ENCODE peak calls at places on chromosome 2, in five cellular contexts. C, J, V, R and A are unnamed samples.

GRCh38 chr2:618005-618404 is 59.2 kb downstream of the TMEM18 start:
- DNase-seq in C (no peak), J (no peak), V (no peak), R (no peak), A (no peak)

GRCh38 chr2:150585221-150585971 is 97.9 kb upstream of the RND3 start:
- DNase-seq in C (no peak), J (no peak), V (no peak), R (no peak), A (no peak)

GRCh38 chr2:129892773-129893172 is 86.7 kb upstream of the RAB6C start:
- DNase-seq in C (no peak), J (no peak), V (no peak), R (no peak), A (no peak)

GRCh38 chr2:64888591-64889309 is 100.4 kb upstream of the SLC1A4 start:
- DNase-seq in C (peak; percentile 74), J (peak; percentile 70), V (peak; percentile 58), R (no peak), A (peak; percentile 68)

GRCh38 chr2:236544362-236544761 is 25.3 kb upstream of the ACKR3 start:
- DNase-seq in C (no peak), J (no peak), V (no peak), R (no peak), A (no peak)

GRCh38 chr2:240320561-240321091 is 114.8 kb upstream of the GPC1 start:
- DNase-seq in C (no peak), J (no peak), V (no peak), R (no peak), A (no peak)

GRCh38 chr2:131038258-131039100 is 54.8 kb downstream of the FAM168B start:
- DNase-seq in C (no peak), J (no peak), V (no peak), R (no peak), A (no peak)

GRCh38 chr2:85933753-85934594 is 45.2 kb upstream of the ST3GAL5 start:
- DNase-seq in C (no peak), J (no peak), V (no peak), R (no peak), A (no peak)

GRCh38 chr2:188512456-188512855 is 220.8 kb downstream of the GULP1 start:
- DNase-seq in C (peak; percentile 33), J (no peak), V (no peak), R (peak; percentile 22), A (no peak)

GRCh38 chr2:187169108-187169713 is 278.8 kb downstream of the CALCRL start:
- DNase-seq in C (no peak), J (no peak), V (no peak), R (no peak), A (no peak)

GRCh38 chr2:113233593-113234550 is 44.8 kb downstream of the PAX8 start:
- DNase-seq in C (peak; percentile 32), J (no peak), V (no peak), R (peak; percentile 39), A (no peak)

GRCh38 chr2:168034586-168034985 is 212.8 kb downstream of the STK39 start:
- DNase-seq in C (no peak), J (no peak), V (no peak), R (no peak), A (no peak)

GRCh38 chr2:197113221-197113831 is 186.8 kb upstream of the PGAP1 start:
- DNase-seq in C (peak; percentile 12), J (no peak), V (no peak), R (peak; percentile 19), A (peak; percentile 18)

GRCh38 chr2:59173325-59173724 is 932.2 kb upstream of the FANCL start:
- DNase-seq in C (no peak), J (no peak), V (no peak), R (no peak), A (no peak)

GRCh38 chr2:217105733-217106649 is 246.1 kb upstream of the TNP1 start:
- DNase-seq in C (no peak), J (peak; percentile 30), V (no peak), R (no peak), A (peak; percentile 80)

GRCh38 chr2:120586507-120587283 is 149.0 kb upstream of the GLI2 start:
- DNase-seq in C (no peak), J (peak; percentile 76), V (peak; percentile 40), R (no peak), A (no peak)

GRCh38 chr2:44137872-44138551 is 30.7 kb upstream of the PPM1B start:
- DNase-seq in C (no peak), J (no peak), V (no peak), R (no peak), A (no peak)

GRCh38 chr2:207167129-207167923 is 1.6 kb upstream of the KLF7 start:
- DNase-seq in C (peak; percentile 23), J (no peak), V (no peak), R (no peak), A (no peak)

GRCh38 chr2:171889808-171890207 is 4.2 kb downstream of the SLC25A12 start:
- DNase-seq in C (no peak), J (no peak), V (no peak), R (no peak), A (no peak)

GRCh38 chr2:88658318-88658717 is 31.1 kb upstream of the EIF2AK3 start:
- DNase-seq in C (no peak), J (no peak), V (no peak), R (no peak), A (no peak)

GRCh38 chr2:172106128-172106961 is 3.6 kb upstream of the DLX2 start:
- DNase-seq in C (peak; percentile 59), J (peak; percentile 80), V (peak; percentile 73), R (no peak), A (no peak)

GRCh38 chr2:196801986-196802385 is 2.5 kb upstream of the GTF3C3 start:
- DNase-seq in C (no peak), J (no peak), V (no peak), R (no peak), A (no peak)

GRCh38 chr2:169452080-169452479 is 27.2 kb upstream of the BBS5 start:
- DNase-seq in C (peak; percentile 61), J (no peak), V (no peak), R (peak; percentile 46), A (peak; percentile 43)

GRCh38 chr2:4499316-4499715 is 795.9 kb downstream of the DCDC2C start:
- DNase-seq in C (no peak), J (no peak), V (no peak), R (no peak), A (no peak)
- TF ChIP-seq SP1 in C (no peak), J (no peak), V (no peak), R (no peak), A (no peak)

DNA sequence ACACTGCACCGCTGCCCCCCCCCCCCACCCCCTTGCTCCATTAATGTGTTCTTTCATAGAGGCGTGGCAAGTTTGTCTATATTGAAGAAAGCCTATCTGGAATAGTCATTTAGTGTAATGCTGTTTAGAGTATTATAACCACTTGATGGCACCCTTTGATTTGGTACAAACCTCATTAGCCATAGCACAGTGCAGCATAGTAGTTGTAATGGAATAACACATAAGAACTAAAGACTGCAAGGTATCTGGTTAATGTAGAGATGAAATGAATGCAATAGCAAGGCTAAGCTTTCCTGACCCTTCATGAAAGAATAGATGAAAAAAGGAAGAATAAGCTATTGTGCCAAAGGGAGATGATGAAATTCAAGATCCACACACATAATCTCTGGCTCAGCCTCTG is 81.9 kb downstream of the EHBP1 start:
- DNase-seq in C (no peak), J (no peak), V (no peak), R (peak; percentile 17), A (no peak)
- TF ChIP-seq SP1 in C (no peak), J (no peak), V (no peak), R (no peak), A (no peak)

GRCh38 chr2:84918430-84918829 is 13.0 kb downstream of the TMSB10 start:
- DNase-seq in C (no peak), J (no peak), V (no peak), R (no peak), A (no peak)
- TF ChIP-seq SP1 in C (no peak), J (no peak), V (no peak), R (no peak), A (no peak)

GRCh38 chr2:2744958-2745715 is 414.1 kb upstream of the MYT1L start:
- DNase-seq in C (no peak), J (no peak), V (no peak), R (no peak), A (no peak)
- TF ChIP-seq SP1 in C (no peak), J (no peak), V (no peak), R (no peak), A (no peak)

GRCh38 chr2:12979066-12979465 is 262.3 kb downstream of the TRIB2 start:
- DNase-seq in C (no peak), J (no peak), V (no peak), R (no peak), A (no peak)

GRCh38 chr2:12978058-12978835 is 261.5 kb downstream of the TRIB2 start:
- DNase-seq in C (no peak), J (no peak), V (no peak), R (no peak), A (no peak)

GRCh38 chr2:12982149-12982584 is 265.4 kb downstream of the TRIB2 start:
- DNase-seq in C (no peak), J (no peak), V (no peak), R (no peak), A (no peak)

GRCh38 chr2:12980817-12981216 is 264.1 kb downstream of the TRIB2 start:
- DNase-seq in C (no peak), J (no peak), V (no peak), R (no peak), A (no peak)
- TF ChIP-seq SP1 in C (no peak), J (no peak), V (no peak), R (no peak), A (no peak)

GRCh38 chr2:66508358-66509071 is 73.6 kb downstream of the MEIS1 start:
- DNase-seq in C (no peak), J (no peak), V (no peak), R (no peak), A (no peak)
- TF ChIP-seq SP1 in C (no peak), J (no peak), V (no peak), R (no peak), A (no peak)

DNA sequence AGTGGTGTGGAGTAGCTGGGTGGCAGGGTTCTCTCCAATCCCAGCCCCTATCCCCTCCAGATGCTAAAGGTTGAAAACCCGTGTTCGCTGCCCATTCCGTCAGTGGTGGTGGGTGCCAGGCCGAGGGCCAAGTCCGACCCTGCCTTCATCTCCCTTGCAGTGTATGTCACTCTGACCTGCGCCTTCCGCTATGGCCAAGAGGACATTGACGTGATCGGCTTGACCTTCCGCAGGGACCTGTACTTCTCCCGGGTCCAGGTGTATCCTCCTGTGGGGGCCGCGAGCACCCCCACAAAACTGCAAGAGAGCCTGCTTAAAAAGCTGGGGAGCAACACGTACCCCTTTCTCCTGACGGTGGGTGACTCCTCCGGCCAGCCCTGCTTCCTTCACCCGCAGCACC is 12.9 kb downstream of the SAG start:
- DNase-seq in C (no peak), J (no peak), V (no peak), R (no peak), A (no peak)
- TF ChIP-seq SP1 in C (no peak), J (no peak), V (no peak), R (no peak), A (no peak)

DNA sequence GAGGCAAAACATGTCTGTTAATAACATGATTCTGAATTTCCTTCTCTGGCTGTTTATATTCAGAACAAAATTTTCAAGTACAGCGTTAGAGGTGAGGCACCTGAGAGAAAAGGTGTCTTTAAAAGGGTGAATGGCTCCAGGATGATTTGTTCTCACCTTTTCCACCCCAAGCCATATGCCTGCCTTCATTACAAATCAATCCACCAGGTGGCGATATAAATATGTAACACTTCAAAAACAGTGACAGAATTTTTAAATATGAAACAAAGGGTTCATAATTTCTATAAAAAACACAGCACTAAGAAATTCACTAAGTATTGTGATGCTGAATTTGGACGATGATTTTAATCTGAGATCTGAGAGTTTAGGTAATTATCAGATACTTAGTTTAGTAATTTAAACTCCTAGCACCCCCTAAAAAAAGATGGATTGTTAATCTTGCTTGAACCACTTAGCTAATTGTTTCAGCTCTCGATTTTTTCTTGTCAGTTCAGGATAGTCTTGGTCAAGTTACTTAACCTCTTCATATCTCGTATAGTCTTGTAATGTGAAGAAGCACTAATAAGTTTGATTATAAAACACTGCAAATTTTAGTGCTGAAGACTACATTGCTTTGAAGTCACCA is 528.8 kb downstream of the CPS1 start:
- DNase-seq in C (peak; percentile 49), J (no peak), V (no peak), R (peak; percentile 16), A (peak; percentile 44)
- TF ChIP-seq SP1 in C (no peak), J (no peak), V (no peak), R (no peak), A (no peak)